ENCODE peak calls at places on chromosomes 11 and 22, in nine cellular contexts. Y is fibroblast of the aortic adventitia; E is astrocyte of the cerebellum; D is fibroblast of lung; H is stimulated activated CD4-positive, alpha-beta T cell treated with anti-CD3 and anti-CD28 coated beads, TNF-alpha, amount 100 ng/mL, for 1 hour; V is NCI-H1417; R is stimulated activated CD8-positive, alpha-beta memory T cell treated with anti-CD3 and anti-CD28 coated beads, Interleukin-15, amount 100 ng/mL, for 24 hours; L is suprapubic skin; K is activated naive CD4-positive, alpha-beta T cell. Z is an unnamed sample.

GRCh38 chr11:96424693-96425092 is 34.9 kb downstream of the JRKL start:
- DNase-seq in Y (peak), E (peak), D (peak), H (no peak), V (no peak), R (no peak), L (no peak), K (no peak), Z (no peak)

GRCh38 chr11:82960779-82961143 is 59.2 kb downstream of the DDIAS start:
- DNase-seq in Y (no peak), E (no peak), D (no peak), H (no peak), V (peak), R (no peak), L (no peak), K (no peak), Z (no peak)

GRCh38 chr11:830295-831131 is 2.2 kb upstream of the CD151 start:
- DNase-seq in Y (peak), E (no peak), D (peak), H (no peak), V (peak), R (no peak), L (no peak), K (peak), Z (peak)

GRCh38 chr11:72373163-72373562 is 61.2 kb downstream of the CLPB start:
- DNase-seq in Y (no peak), E (no peak), D (peak), H (no peak), V (peak), R (no peak), L (no peak), K (no peak), Z (peak)

GRCh38 chr11:93196816-93197382 is 892 bp downstream of the SLC36A4 start:
- DNase-seq in Y (no peak), E (no peak), D (no peak), H (no peak), V (peak), R (no peak), L (no peak), K (no peak), Z (no peak)

GRCh38 chr22:23401111-23401909 is 178.8 kb downstream of the IGLL1 start:
- DNase-seq in Y (peak), E (peak), D (no peak), H (no peak), V (no peak), R (no peak), L (peak), K (no peak), Z (no peak)

GRCh38 chr22:40036126-40036525 is 41.4 kb downstream of the FAM83F start:
- DNase-seq in Y (no peak), E (no peak), D (no peak), H (no peak), V (no peak), R (no peak), L (peak), K (no peak), Z (no peak)

GRCh38 chr22:46592390-46592872 is 27.8 kb upstream of the GRAMD4 start:
- DNase-seq in Y (peak), E (peak), D (peak), H (no peak), V (no peak), R (no peak), L (no peak), K (peak), Z (no peak)

GRCh38 chr11:47177229-47177845 is 658 bp upstream of the ARFGAP2 start:
- DNase-seq in Y (peak), E (peak), D (peak), H (peak), V (no peak), R (no peak), L (no peak), K (peak), Z (peak)

GRCh38 chr11:95727630-95728029 is 62.0 kb downstream of the FAM76B start:
- DNase-seq in Y (no peak), E (no peak), D (no peak), H (no peak), V (no peak), R (no peak), L (no peak), K (no peak), Z (no peak)

GRCh38 chr22:24588370-24588755 is 4.5 kb downstream of the LRRC75B start:
- DNase-seq in Y (no peak), E (no peak), D (no peak), H (no peak), V (no peak), R (no peak), L (no peak), K (no peak), Z (no peak)

GRCh38 chr11:134050541-134051383 is 18.1 kb upstream of the JAM3 start:
- DNase-seq in Y (peak), E (no peak), D (peak), H (peak), V (peak), R (peak), L (peak), K (peak), Z (peak)

GRCh38 chr11:20036625-20037335 is 123.5 kb downstream of the DBX1 start:
- DNase-seq in Y (no peak), E (no peak), D (no peak), H (no peak), V (no peak), R (no peak), L (no peak), K (no peak), Z (no peak)

GRCh38 chr22:44485494-44485893 is 12.5 kb downstream of the RTL6 start:
- DNase-seq in Y (no peak), E (no peak), D (no peak), H (no peak), V (no peak), R (no peak), L (no peak), K (no peak), Z (no peak)

GRCh38 chr11:124315052-124315451 is 1.3 kb upstream of the OR8D1 start:
- DNase-seq in Y (peak), E (no peak), D (peak), H (no peak), V (no peak), R (no peak), L (no peak), K (no peak), Z (no peak)

GRCh38 chr22:20149257-20150250 is 1.3 kb downstream of the CCDC188 start:
- DNase-seq in Y (no peak), E (no peak), D (no peak), H (no peak), V (no peak), R (no peak), L (no peak), K (no peak), Z (no peak)

GRCh38 chr11:95450547-95451123 is 219.6 kb upstream of the SESN3 start:
- DNase-seq in Y (peak), E (no peak), D (peak), H (no peak), V (no peak), R (no peak), L (no peak), K (no peak), Z (no peak)

GRCh38 chr11:114258696-114259095 is 37.5 kb upstream of the NNMT start:
- DNase-seq in Y (no peak), E (no peak), D (no peak), H (no peak), V (no peak), R (no peak), L (no peak), K (no peak), Z (no peak)

GRCh38 chr11:11391796-11392195 is 38.7 kb upstream of the CSNK2A3 start:
- DNase-seq in Y (peak), E (peak), D (peak), H (no peak), V (no peak), R (no peak), L (no peak), K (no peak), Z (no peak)

GRCh38 chr11:64734786-64735761 is 8.9 kb downstream of the RASGRP2 start:
- DNase-seq in Y (no peak), E (no peak), D (no peak), H (no peak), V (no peak), R (no peak), L (no peak), K (no peak), Z (no peak)

GRCh38 chr11:10930224-10930960 is 72.5 kb upstream of the ZBED5 start:
- DNase-seq in Y (peak), E (no peak), D (peak), H (no peak), V (peak), R (no peak), L (no peak), K (peak), Z (no peak)

GRCh38 chr11:60657880-60658279 is 41.5 kb upstream of the MS4A8 start:
- DNase-seq in Y (no peak), E (no peak), D (no peak), H (no peak), V (peak), R (no peak), L (no peak), K (no peak), Z (no peak)

GRCh38 chr11:3196161-3197043 is 22.2 kb downstream of the MRGPRG start:
- DNase-seq in Y (no peak), E (no peak), D (no peak), H (no peak), V (no peak), R (no peak), L (peak), K (no peak), Z (no peak)

Z was measured in NCI-H187.